ENCODE peak calls at places on chromosomes 13 and 19, in four cellular contexts. One of them, this sample, is unnamed.

GRCh38 chr13:41546372-41547252 is 89.3 kb downstream of the RGCC start:
- DNase-seq in PC-9: peak; percentile 16
- DNase-seq in pancreas: no peak
- DNase-seq in left ventricle myocardium inferior: no peak
- DNase-seq in this sample: no peak

GRCh38 chr13:66349945-66350344 is 880.2 kb downstream of the PCDH9 start:
- DNase-seq in left ventricle myocardium inferior: no peak
- DNase-seq in PC-9: no peak
- DNase-seq in pancreas: no peak
- DNase-seq in this sample: no peak

GRCh38 chr19:47019431-47020041 is at the start of gene NPAS1:
- DNase-seq in PC-9: no peak
- DNase-seq in pancreas: no peak
- DNase-seq in left ventricle myocardium inferior: no peak
- DNase-seq in this sample: no peak

GRCh38 chr19:17679526-17680234 is 8.5 kb downstream of the UNC13A start:
- DNase-seq in PC-9: no peak
- DNase-seq in pancreas: no peak
- DNase-seq in left ventricle myocardium inferior: no peak
- DNase-seq in this sample: no peak

GRCh38 chr13:113565526-113566226 is 18.9 kb upstream of the TFDP1 start:
- DNase-seq in left ventricle myocardium inferior: no peak
- DNase-seq in pancreas: no peak
- DNase-seq in PC-9: no peak
- DNase-seq in this sample: peak; percentile 49

GRCh38 chr19:19822148-19822429 is 539 bp upstream of the ZNF506 start:
- DNase-seq in pancreas: no peak
- DNase-seq in left ventricle myocardium inferior: no peak
- DNase-seq in PC-9: no peak
- DNase-seq in this sample: peak; percentile 75

GRCh38 chr19:49590971-49591730 is at the start of gene PRR12:
- DNase-seq in PC-9: peak; percentile 77
- DNase-seq in left ventricle myocardium inferior: peak; percentile 62
- DNase-seq in pancreas: peak; percentile 69
- DNase-seq in this sample: no peak

GRCh38 chr13:43156916-43157315 is 133.5 kb downstream of the DNAJC15 start:
- DNase-seq in PC-9: no peak
- DNase-seq in left ventricle myocardium inferior: no peak
- DNase-seq in pancreas: no peak
- DNase-seq in this sample: no peak

GRCh38 chr19:3178377-3178972 is at the start of gene S1PR4:
- DNase-seq in left ventricle myocardium inferior: no peak
- DNase-seq in PC-9: no peak
- DNase-seq in pancreas: no peak
- DNase-seq in this sample: no peak

GRCh38 chr13:101612736-101613135 is 160.3 kb downstream of the ITGBL1 start:
- DNase-seq in PC-9: no peak
- DNase-seq in left ventricle myocardium inferior: no peak
- DNase-seq in pancreas: no peak
- DNase-seq in this sample: no peak

GRCh38 chr13:45658586-45659235 is 43.2 kb upstream of the ERICH6B start:
- DNase-seq in left ventricle myocardium inferior: no peak
- DNase-seq in pancreas: no peak
- DNase-seq in PC-9: no peak
- DNase-seq in this sample: no peak

GRCh38 chr19:45172611-45173208 is 5.3 kb downstream of the TRAPPC6A start:
- DNase-seq in PC-9: no peak
- DNase-seq in left ventricle myocardium inferior: no peak
- DNase-seq in pancreas: no peak
- DNase-seq in this sample: no peak

GRCh38 chr19:38194061-38194701 is 29.8 kb downstream of the DPF1 start:
- DNase-seq in left ventricle myocardium inferior: no peak
- DNase-seq in PC-9: no peak
- DNase-seq in pancreas: no peak
- DNase-seq in this sample: no peak

GRCh38 chr19:1270168-1270853 is 1.2 kb downstream of the CIRBP start:
- DNase-seq in pancreas: peak; percentile 62
- DNase-seq in left ventricle myocardium inferior: no peak
- DNase-seq in PC-9: no peak
- DNase-seq in this sample: no peak

GRCh38 chr19:1269478-1270167 is 491 bp downstream of the CIRBP start:
- DNase-seq in left ventricle myocardium inferior: peak; percentile 84
- DNase-seq in pancreas: peak; percentile 84
- DNase-seq in PC-9: peak; percentile 77
- DNase-seq in this sample: peak; percentile 94

GRCh38 chr19:1267441-1268391 is 1.4 kb upstream of the CIRBP start:
- DNase-seq in pancreas: peak; percentile 59
- DNase-seq in left ventricle myocardium inferior: no peak
- DNase-seq in PC-9: no peak
- DNase-seq in this sample: peak; percentile 85

GRCh38 chr19:1268392-1269064 is 604 bp upstream of the CIRBP start:
- DNase-seq in pancreas: peak; percentile 48
- DNase-seq in left ventricle myocardium inferior: no peak
- DNase-seq in PC-9: no peak
- DNase-seq in this sample: peak; percentile 85

DNA sequence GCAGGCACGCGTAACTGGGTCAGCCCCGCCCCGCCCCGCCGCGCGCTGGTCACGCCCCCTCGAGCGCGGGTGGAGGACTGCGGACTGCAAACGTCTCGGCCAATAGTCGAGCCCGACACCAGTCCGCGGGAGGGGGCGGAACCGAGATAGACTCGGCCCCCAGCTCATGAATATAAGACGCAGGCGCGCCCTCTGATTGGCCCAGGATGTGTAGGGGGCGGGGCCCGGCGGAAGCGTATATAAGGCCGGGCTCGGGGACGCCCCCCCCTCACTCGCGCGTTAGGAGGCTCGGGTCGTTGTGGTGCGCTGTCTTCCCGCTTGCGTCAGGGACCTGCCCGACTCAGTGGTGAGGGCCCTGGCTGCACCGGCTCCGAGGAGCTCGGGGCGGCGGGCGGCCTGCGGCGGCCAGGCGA is at the start of gene CIRBP:
- DNase-seq in PC-9: peak; percentile 97
- DNase-seq in left ventricle myocardium inferior: peak; percentile 100
- DNase-seq in pancreas: peak; percentile 100
- DNase-seq in this sample: peak; percentile 100
- H3K4me3 ChIP-seq in PC-9: peak within 1 kb of the TSS; percentile 67
- H3K4me3 ChIP-seq in left ventricle myocardium inferior: peak within 1 kb of the TSS; percentile 86
- H3K4me3 ChIP-seq in pancreas: peak within 1 kb of the TSS; percentile 70
- H3K4me3 ChIP-seq in this sample: peak within 1 kb of the TSS; percentile 92

GRCh38 chr13:37747071-37747612 is 122.4 kb downstream of the TRPC4 start:
- DNase-seq in pancreas: no peak
- DNase-seq in PC-9: peak; percentile 29
- DNase-seq in left ventricle myocardium inferior: no peak
- DNase-seq in this sample: no peak
- TF ChIP-seq CTCF in pancreas: no peak
- TF ChIP-seq CTCF in PC-9: no peak
- TF ChIP-seq CTCF in left ventricle myocardium inferior: no peak
- TF ChIP-seq CTCF in this sample: no peak

GRCh38 chr19:10499550-10500246 is 3.5 kb downstream of the KEAP1 start:
- DNase-seq in PC-9: no peak
- DNase-seq in left ventricle myocardium inferior: no peak
- DNase-seq in pancreas: no peak
- DNase-seq in this sample: no peak
- H3K27ac ChIP-seq in PC-9: no peak overlapping the region
- H3K27ac ChIP-seq in left ventricle myocardium inferior: no peak overlapping the region
- H3K27ac ChIP-seq in pancreas: no peak overlapping the region
- H3K27ac ChIP-seq in this sample: no peak overlapping the region

GRCh38 chr19:7985481-7985911 is 19.9 kb downstream of the ELAVL1 start:
- DNase-seq in PC-9: no peak
- DNase-seq in left ventricle myocardium inferior: no peak
- DNase-seq in pancreas: no peak
- DNase-seq in this sample: no peak
- H3K4me3 ChIP-seq in PC-9: no peak overlapping the region
- H3K4me3 ChIP-seq in left ventricle myocardium inferior: no peak overlapping the region
- H3K4me3 ChIP-seq in pancreas: no peak overlapping the region
- H3K4me3 ChIP-seq in this sample: no peak overlapping the region

DNA sequence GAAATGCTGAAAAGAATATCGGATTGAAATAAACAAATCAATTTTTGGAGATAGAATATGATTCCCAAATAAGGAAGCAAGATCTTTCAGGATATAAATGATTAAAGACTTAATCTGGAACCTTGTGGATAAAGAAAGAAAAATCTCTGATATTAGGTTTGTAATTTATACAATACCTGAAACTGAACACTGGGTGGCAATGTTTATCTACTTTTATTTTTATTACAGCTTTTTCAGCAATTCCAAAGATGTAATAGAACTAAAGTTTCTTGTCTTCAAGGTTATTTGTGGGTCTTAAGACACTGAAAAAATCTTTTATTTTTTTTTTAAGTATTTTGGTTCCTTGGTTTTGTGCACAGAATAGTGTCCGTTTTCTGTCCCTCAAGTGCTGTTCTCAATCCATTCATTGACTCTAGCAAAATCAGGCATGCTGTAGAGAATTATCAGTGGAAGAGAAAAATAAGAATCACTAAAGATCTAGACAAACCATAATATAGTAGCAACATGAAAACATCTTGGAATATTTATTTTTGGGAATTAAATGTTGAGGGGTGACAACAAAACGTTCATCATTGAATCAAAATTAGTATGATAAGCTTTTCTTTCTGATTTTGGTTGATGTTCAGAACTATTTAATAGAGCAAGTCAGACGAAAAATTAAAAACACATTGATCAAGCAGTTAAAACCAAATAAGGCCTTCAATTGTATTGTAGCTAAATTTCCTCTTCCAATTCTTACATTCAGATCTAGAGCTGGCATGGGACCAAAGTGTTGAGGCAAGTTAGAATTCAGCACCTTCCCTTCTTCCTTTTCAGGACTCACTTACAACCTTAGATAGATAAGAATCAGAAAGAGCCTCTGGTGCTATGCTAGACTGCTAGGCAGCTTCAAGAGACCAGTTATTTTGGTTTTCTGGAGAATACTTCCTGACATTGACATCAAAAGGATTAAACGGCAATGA is 704.4 kb upstream of the PCDH20 start:
- DNase-seq in left ventricle myocardium inferior: no peak
- DNase-seq in PC-9: no peak
- DNase-seq in pancreas: no peak
- DNase-seq in this sample: no peak
- TF ChIP-seq CTCF in left ventricle myocardium inferior: peak; percentile 53
- TF ChIP-seq CTCF in PC-9: peak; percentile 71
- TF ChIP-seq CTCF in pancreas: no peak
- TF ChIP-seq CTCF in this sample: no peak

GRCh38 chr19:2170987-2171348 is 7.2 kb downstream of the DOT1L start:
- DNase-seq in pancreas: no peak
- DNase-seq in left ventricle myocardium inferior: no peak
- DNase-seq in PC-9: no peak
- DNase-seq in this sample: no peak
- H3K27ac ChIP-seq in pancreas: peak overlapping the region; percentile 59
- H3K27ac ChIP-seq in left ventricle myocardium inferior: peak overlapping the region; percentile 92
- H3K27ac ChIP-seq in PC-9: no peak overlapping the region
- H3K27ac ChIP-seq in this sample: peak overlapping the region; percentile 3